ENCODE peak calls at places on chromosomes 1 and 21, in six cellular contexts. A, Y, I, E, R and D are unnamed samples.

GRCh38 chr1:227996187-227996950 is 10.4 kb upstream of the WNT3A start:
- DNase-seq in Y (no peak), R (no peak), I (no peak), A (no peak), E (no peak), D (peak)

GRCh38 chr21:36355071-36355680 is 30.0 kb upstream of the CHAF1B start:
- DNase-seq in E (no peak), I (no peak), Y (no peak), R (no peak), A (no peak), D (no peak)

GRCh38 chr1:89081005-89081404 is 16.0 kb upstream of the GBP1 start:
- DNase-seq in I (no peak), R (no peak), A (no peak), Y (no peak), E (no peak), D (no peak)

GRCh38 chr1:66354311-66354922 is 179.5 kb upstream of the SGIP1 start:
- DNase-seq in R (no peak), I (no peak), A (no peak), E (no peak), Y (no peak), D (no peak)

GRCh38 chr1:59506952-59507351 is 210.1 kb downstream of the FGGY start:
- DNase-seq in E (no peak), Y (no peak), A (no peak), R (no peak), I (no peak), D (no peak)

GRCh38 chr1:6592865-6593593 is 9.6 kb downstream of the KLHL21 start:
- DNase-seq in R (no peak), I (no peak), E (no peak), A (no peak), Y (no peak), D (no peak)

GRCh38 chr1:59635057-59635456 is 179.7 kb upstream of the HOOK1 start:
- DNase-seq in A (no peak), E (no peak), Y (no peak), R (no peak), I (no peak), D (no peak)

GRCh38 chr1:50305808-50306207 is 117.4 kb downstream of the DMRTA2 start:
- DNase-seq in A (no peak), E (no peak), R (no peak), I (no peak), Y (no peak), D (no peak)

GRCh38 chr1:246795906-246796694 is 71.9 kb downstream of the SCCPDH start:
- DNase-seq in I (no peak), A (no peak), Y (no peak), E (no peak), R (no peak), D (no peak)

GRCh38 chr21:39911286-39911685 is 44.0 kb downstream of the PCP4 start:
- DNase-seq in A (no peak), E (no peak), Y (no peak), I (no peak), R (no peak), D (no peak)

GRCh38 chr1:223776075-223776814 is 63.9 kb downstream of the CAPN2 start:
- DNase-seq in Y (peak), A (no peak), E (peak), R (peak), I (no peak), D (peak)

GRCh38 chr1:22841142-22841541 is 130.5 kb downstream of the EPHB2 start:
- DNase-seq in E (no peak), Y (no peak), A (no peak), I (peak), R (no peak), D (no peak)

GRCh38 chr1:197783510-197783948 is 8.2 kb upstream of the DENND1B start:
- DNase-seq in I (no peak), A (no peak), E (no peak), R (no peak), Y (no peak), D (no peak)

GRCh38 chr1:182608850-182609610 is 4.8 kb upstream of the RGS16 start:
- DNase-seq in R (no peak), I (no peak), A (no peak), Y (no peak), E (no peak), D (no peak)

GRCh38 chr1:8398677-8399076 is 80.8 kb downstream of the SLC45A1 start:
- DNase-seq in I (no peak), Y (no peak), A (no peak), E (no peak), R (no peak), D (no peak)

GRCh38 chr1:118366296-118366695 is 181.3 kb upstream of the SPAG17 start:
- DNase-seq in R (no peak), Y (no peak), I (no peak), A (no peak), E (no peak), D (no peak)

GRCh38 chr1:154338875-154339274 is 13.6 kb downstream of the ATP8B2 start:
- DNase-seq in A (no peak), Y (no peak), I (no peak), R (no peak), E (no peak), D (no peak)

GRCh38 chr1:195030793-195031192 is 1577.4 kb downstream of the KCNT2 start:
- DNase-seq in E (no peak), A (no peak), I (no peak), Y (no peak), R (no peak), D (no peak)

GRCh38 chr1:207997486-207998268 is 86.8 kb upstream of the CD34 start:
- DNase-seq in E (peak), I (peak), Y (peak), A (peak), R (peak), D (peak)

GRCh38 chr1:46183119-46183842 is 7.0 kb upstream of the P3R3URF start:
- DNase-seq in R (no peak), Y (peak), E (no peak), A (no peak), I (peak), D (peak)

GRCh38 chr1:221575605-221576004 is 166.3 kb downstream of the DUSP10 start:
- DNase-seq in A (no peak), Y (no peak), I (no peak), R (no peak), E (no peak), D (no peak)

GRCh38 chr21:41931041-41931451 is 22.8 kb downstream of the C2CD2 start:
- DNase-seq in I (no peak), E (no peak), R (no peak), A (no peak), Y (no peak), D (no peak)

GRCh38 chr1:66729130-66729922 is 22.9 kb upstream of the DYNLT5 start:
- DNase-seq in A (no peak), I (no peak), E (no peak), Y (no peak), R (no peak), D (no peak)

GRCh38 chr1:41122851-41123518 is 101.5 kb upstream of the SLFNL1 start:
- DNase-seq in R (no peak), E (no peak), I (no peak), Y (peak), A (no peak), D (no peak)

GRCh38 chr1:199742547-199742946 is 285.0 kb upstream of the NR5A2 start:
- DNase-seq in E (no peak), Y (peak), R (no peak), I (no peak), A (no peak), D (no peak)

GRCh38 chr1:207362962-207363858 is 41.7 kb downstream of the CD55 start:
- DNase-seq in A (no peak), E (no peak), R (no peak), Y (peak), I (no peak), D (no peak)

GRCh38 chr1:160797861-160798273 is 1.9 kb downstream of the LY9 start:
- DNase-seq in E (no peak), A (no peak), I (no peak), Y (no peak), R (peak), D (peak)

GRCh38 chr1:28436211-28436769 is 66.8 kb downstream of the PHACTR4 start:
- DNase-seq in E (no peak), Y (no peak), I (no peak), A (no peak), R (no peak), D (no peak)

GRCh38 chr1:219670426-219671149 is 57.7 kb upstream of the ZC3H11B start:
- DNase-seq in I (no peak), R (no peak), A (no peak), Y (no peak), E (no peak), D (no peak)

GRCh38 chr1:234617986-234618725 is 8.2 kb upstream of the IRF2BP2 start:
- DNase-seq in E (no peak), R (no peak), Y (no peak), A (no peak), I (no peak), D (no peak)

GRCh38 chr1:62676606-62677356 is 11.4 kb downstream of the DOCK7 start:
- DNase-seq in E (no peak), A (no peak), Y (no peak), I (no peak), R (no peak), D (no peak)

GRCh38 chr1:13702425-13703127 is 2.6 kb downstream of the PRDM2 start:
- DNase-seq in I (no peak), E (no peak), R (peak), Y (no peak), A (no peak), D (no peak)